ENCODE peak calls at places on chromosomes 1 and 21, in seven cellular contexts. J is GM23338, E is SK-N-SH, H is HepG2, Q is K562, M is Panc1, O is HCT116. K is an unnamed sample.

GRCh38 chr1:14345925-14346550 is 252.4 kb upstream of the KAZN start:
- DNase-seq in M (no peak), E (no peak), Q (peak), H (no peak), O (peak), J (no peak), K (no peak)

GRCh38 chr1:208565761-208566440 is 321.7 kb upstream of the PLXNA2 start:
- DNase-seq in O (no peak), E (no peak), H (no peak), Q (no peak), J (no peak), M (no peak), K (no peak)

GRCh38 chr1:87888456-87888855 is 559.8 kb downstream of the LMO4 start:
- DNase-seq in H (no peak), E (no peak), M (no peak), O (no peak), Q (no peak), J (no peak), K (no peak)

GRCh38 chr1:244064621-244065020 is 13.5 kb downstream of the ZBTB18 start:
- DNase-seq in O (no peak), M (no peak), Q (no peak), H (no peak), E (no peak), J (no peak), K (no peak)

GRCh38 chr21:22106720-22107410 is 1108.7 kb downstream of the NCAM2 start:
- DNase-seq in J (no peak), E (no peak), M (no peak), O (no peak), H (no peak), Q (no peak), K (no peak)

GRCh38 chr1:44553771-44554170 is 120.5 kb downstream of the TMEM53 start:
- DNase-seq in E (no peak), J (no peak), M (no peak), Q (no peak), O (peak), H (no peak), K (no peak)

GRCh38 chr1:160637821-160638539 is 8.9 kb downstream of the SLAMF1 start:
- DNase-seq in M (no peak), H (peak), O (no peak), Q (no peak), J (peak), E (no peak), K (no peak)

GRCh38 chr1:197841828-197842573 is 60.4 kb upstream of the C1orf53 start:
- DNase-seq in H (no peak), E (no peak), O (no peak), J (no peak), Q (no peak), M (no peak), K (peak)

GRCh38 chr1:208324005-208324404 is 79.8 kb upstream of the PLXNA2 start:
- DNase-seq in O (no peak), J (peak), H (no peak), E (no peak), Q (no peak), M (no peak), K (no peak)

GRCh38 chr1:53183277-53183990 is 13.2 kb upstream of the CPT2 start:
- DNase-seq in O (no peak), J (no peak), M (no peak), H (peak), Q (peak), E (no peak), K (no peak)

GRCh38 chr1:41621256-41621655 is 136.8 kb upstream of the EDN2 start:
- DNase-seq in O (no peak), E (no peak), J (no peak), H (no peak), M (no peak), Q (no peak), K (no peak)

GRCh38 chr1:19445417-19446342 is 39.7 kb downstream of the CAPZB start:
- DNase-seq in J (peak), E (peak), M (no peak), H (peak), Q (peak), O (no peak), K (no peak)

DNA sequence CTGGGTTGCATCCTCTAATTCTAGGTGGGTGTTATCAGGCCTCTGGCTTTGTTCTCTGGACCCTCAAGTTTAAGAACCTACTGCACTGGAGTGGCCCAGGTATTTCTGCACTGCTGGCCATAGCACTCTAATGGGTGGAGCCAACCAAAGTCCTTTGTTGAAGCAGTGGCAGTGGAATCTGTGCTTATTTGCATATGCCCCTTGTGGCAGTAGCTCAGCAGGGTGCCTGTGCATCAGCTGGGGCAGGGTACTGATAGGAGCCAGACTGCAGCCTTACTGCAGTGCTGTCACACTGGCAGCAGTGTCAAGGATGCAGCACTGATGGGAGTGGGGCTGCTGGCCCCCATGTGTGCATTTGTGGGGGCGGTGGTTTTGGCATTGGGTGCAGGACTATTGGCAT is 660.6 kb downstream of the LRRIQ3 start:
- DNase-seq in M (no peak), O (no peak), E (peak), Q (no peak), H (no peak), J (peak), K (no peak)
- TF ChIP-seq REST in M (no peak), O (no peak), E (no peak), Q (no peak), H (no peak), J (no peak), K (no peak)

GRCh38 chr1:117365350-117366280 is 1.6 kb upstream of the MAN1A2 start:
- DNase-seq in O (no peak), J (no peak), H (no peak), E (no peak), M (no peak), Q (no peak), K (no peak)

GRCh38 chr1:117364240-117364639 is 3.0 kb upstream of the MAN1A2 start:
- DNase-seq in E (no peak), J (no peak), O (no peak), Q (no peak), H (no peak), M (no peak), K (no peak)

GRCh38 chr1:117366281-117366981 is 818 bp upstream of the MAN1A2 start:
- DNase-seq in E (peak), H (peak), Q (peak), O (no peak), J (peak), M (no peak), K (peak)

GRCh38 chr1:117362986-117363385 is 4.3 kb upstream of the MAN1A2 start:
- DNase-seq in Q (no peak), E (no peak), M (no peak), J (no peak), O (no peak), H (no peak), K (no peak)

DNA sequence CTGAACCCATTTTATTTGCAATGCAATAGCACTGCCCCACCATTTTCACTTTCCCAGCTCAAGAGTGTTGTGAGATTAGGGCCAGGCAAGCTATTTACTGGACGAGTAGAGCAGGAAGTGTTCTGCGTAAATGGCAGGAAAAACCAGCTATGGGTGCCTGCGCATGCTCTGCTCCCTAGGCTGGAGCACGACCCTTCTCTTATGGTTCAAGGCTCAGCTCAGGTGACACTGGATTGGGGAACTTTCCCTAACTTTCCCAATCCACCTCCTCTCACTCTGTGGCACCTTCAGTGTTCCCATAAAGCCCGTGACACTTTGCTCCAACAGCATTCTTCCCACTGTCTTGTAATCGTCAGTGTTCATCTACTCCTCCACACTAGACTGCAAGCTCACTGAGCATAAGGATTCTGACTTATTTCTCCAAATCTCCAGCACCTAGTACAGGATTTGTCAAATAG is 3.6 kb upstream of the MAN1A2 start:
- DNase-seq in J (no peak), E (no peak), H (no peak), M (no peak), Q (no peak), O (no peak), K (no peak)
- TF ChIP-seq POLR2AphosphoS5 in J (no peak), E (no peak), H (no peak), M (no peak), Q (no peak), O (no peak), K (no peak)

GRCh38 chr1:32733573-32734321 is 31.2 kb upstream of the SYNC start:
- DNase-seq in Q (peak), M (no peak), O (no peak), E (no peak), J (peak), H (peak), K (no peak)
- TF ChIP-seq REST in Q (no peak), M (no peak), O (no peak), E (no peak), J (no peak), H (no peak), K (no peak)

GRCh38 chr21:25567472-25567871 is 39.8 kb downstream of the MRPL39 start:
- DNase-seq in M (no peak), O (no peak), E (no peak), H (no peak), Q (no peak), J (no peak), K (no peak)
- TF ChIP-seq POLR2AphosphoS5 in M (no peak), O (no peak), E (no peak), H (no peak), Q (no peak), J (no peak), K (no peak)

DNA sequence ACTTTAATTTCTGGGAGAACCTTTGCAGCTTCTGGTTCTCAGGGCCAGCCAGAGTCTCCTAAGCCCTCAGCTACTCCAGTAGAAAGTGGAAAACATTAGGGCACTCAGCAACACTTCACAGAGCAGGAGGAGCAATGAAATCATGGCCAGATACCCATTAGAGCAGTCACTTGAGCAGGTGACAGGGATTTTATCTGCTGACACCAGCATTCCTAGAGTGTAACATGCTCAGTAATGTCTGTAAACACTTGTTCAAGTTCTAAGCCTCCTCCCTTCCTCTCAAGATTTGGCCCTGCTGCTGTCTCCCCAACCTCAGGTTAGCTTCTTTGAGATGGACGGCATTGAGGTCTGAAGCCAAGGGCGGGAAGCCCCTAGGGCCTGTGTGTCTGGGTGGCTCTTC is 218.0 kb downstream of the GRIK3 start:
- DNase-seq in H (no peak), J (no peak), E (no peak), M (no peak), O (no peak), Q (no peak), K (no peak)
- TF ChIP-seq REST in H (no peak), J (no peak), E (no peak), M (no peak), O (no peak), Q (no peak), K (no peak)

DNA sequence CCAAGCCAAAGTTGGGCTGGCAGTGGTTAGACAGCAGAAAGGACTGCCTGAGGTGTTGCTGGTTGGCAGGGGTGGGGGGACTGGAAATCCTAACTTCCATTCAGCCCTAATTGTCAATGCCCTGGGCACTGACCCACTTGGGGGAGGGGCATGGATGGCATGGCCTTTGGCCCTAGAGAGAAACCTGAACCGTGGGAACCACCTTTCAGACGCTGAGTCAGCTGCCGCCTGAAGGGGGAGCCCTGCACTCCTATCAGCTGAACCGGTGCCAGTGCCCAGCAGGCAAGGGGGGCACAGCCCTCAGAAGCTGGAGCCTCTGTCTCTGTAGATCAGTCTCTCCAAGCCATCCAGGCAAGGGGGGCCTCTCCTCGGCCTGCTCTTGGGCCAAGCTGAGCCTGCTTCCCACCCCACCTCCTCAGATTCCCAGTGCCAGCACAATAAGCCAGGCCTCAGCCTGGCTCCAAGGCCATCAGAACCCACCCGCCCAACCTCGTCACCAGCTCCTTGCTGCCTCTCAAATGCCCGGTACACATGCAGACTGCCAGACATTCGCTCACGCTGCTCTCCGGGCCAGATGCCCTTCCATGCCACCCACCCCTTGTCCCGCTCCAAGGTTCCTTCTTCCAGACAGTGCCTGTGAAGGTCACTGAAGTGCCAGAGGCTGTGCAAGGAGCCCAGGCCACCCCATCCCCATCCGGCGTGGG is 11.6 kb downstream of the TINAGL1 start:
- DNase-seq in O (no peak), Q (peak), H (peak), M (no peak), E (peak), J (peak), K (peak)
- TF ChIP-seq POLR2AphosphoS5 in O (peak), Q (no peak), H (no peak), M (no peak), E (no peak), J (no peak), K (no peak)

GRCh38 chr1:66135165-66135564 is 342.5 kb downstream of the PDE4B start:
- DNase-seq in E (no peak), Q (no peak), O (no peak), H (no peak), M (no peak), J (no peak), K (no peak)

GRCh38 chr1:66138613-66139012 is 345.9 kb downstream of the PDE4B start:
- DNase-seq in H (no peak), O (no peak), E (no peak), Q (no peak), M (no peak), J (no peak), K (no peak)

GRCh38 chr1:66140072-66140471 is 347.4 kb downstream of the PDE4B start:
- DNase-seq in J (no peak), Q (no peak), M (no peak), E (no peak), H (no peak), O (no peak), K (no peak)

GRCh38 chr1:66134004-66134403 is 341.3 kb downstream of the PDE4B start:
- DNase-seq in O (no peak), M (no peak), E (no peak), H (no peak), Q (no peak), J (no peak), K (no peak)

GRCh38 chr1:66137235-66137634 is 344.5 kb downstream of the PDE4B start:
- DNase-seq in O (no peak), H (no peak), J (no peak), Q (no peak), E (no peak), M (no peak), K (no peak)
- TF ChIP-seq REST in O (no peak), H (no peak), J (no peak), Q (no peak), E (no peak), M (no peak), K (no peak)

DNA sequence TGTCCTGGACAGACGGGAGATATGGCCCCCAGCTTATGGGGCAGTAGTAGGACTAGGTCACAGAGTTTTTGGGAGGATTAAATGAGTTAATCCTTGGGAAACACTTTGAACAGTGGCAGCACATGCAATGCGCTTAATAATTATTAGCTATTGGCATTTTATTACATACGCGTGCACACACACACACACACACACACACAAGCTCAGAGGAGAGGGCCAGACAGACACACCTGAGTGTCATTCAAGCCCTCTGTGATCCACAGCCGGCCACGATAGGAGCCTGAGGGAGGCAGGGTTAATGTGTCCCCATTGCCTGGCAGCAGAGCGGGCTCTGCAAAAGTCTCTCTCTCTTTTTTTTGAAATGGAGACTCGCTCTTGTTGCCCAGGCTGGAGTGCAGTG is 37.9 kb downstream of the EPHA2 start:
- DNase-seq in O (no peak), J (no peak), H (no peak), M (no peak), E (peak), Q (no peak), K (no peak)
- TF ChIP-seq POLR2AphosphoS5 in O (no peak), J (no peak), H (no peak), M (no peak), E (no peak), Q (no peak), K (no peak)

DNA sequence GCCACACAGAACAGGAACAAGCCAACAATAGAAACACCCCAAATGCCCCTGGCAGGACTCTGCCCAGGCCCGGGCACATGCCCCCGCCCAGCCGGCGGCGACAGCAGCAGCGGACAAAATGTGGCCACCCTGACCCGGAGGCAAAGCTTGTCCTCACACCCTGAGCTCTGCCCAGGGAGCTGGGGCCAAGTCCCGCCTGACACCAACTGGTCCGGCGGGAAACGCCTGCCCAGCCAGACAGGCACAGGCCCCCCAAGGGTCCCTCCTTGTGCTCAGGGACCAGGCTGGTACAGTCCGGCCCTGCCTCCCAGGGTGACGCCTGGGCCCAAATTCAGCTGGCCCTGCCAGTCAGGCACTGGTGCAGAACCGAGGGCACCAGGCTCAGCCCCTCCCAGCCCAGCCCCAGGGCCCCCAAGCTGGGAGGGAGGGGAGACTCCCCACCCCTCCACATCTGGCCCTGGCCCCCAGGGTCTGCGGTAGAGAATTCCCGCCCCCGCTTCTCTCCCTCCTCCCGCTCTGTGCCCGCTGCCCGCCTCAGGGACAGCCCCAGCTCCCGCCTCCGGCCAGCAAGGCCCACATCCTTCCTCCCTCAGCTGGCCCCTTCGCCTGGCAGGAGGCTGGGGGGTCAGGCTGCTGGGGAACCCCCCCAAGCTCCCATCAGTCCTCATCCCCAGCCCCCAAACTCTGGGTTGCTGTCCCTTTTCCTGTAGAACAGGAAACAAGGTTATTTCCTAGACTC is 2.0 kb downstream of the AHDC1 start:
- DNase-seq in M (no peak), Q (no peak), H (no peak), J (no peak), E (peak), O (no peak), K (no peak)
- TF ChIP-seq REST in M (no peak), Q (no peak), H (no peak), J (no peak), E (no peak), O (no peak), K (no peak)

GRCh38 chr1:1021010-1021845 is 1.3 kb downstream of the AGRN start:
- DNase-seq in H (no peak), Q (peak), M (no peak), J (peak), E (peak), O (no peak), K (no peak)
- TF ChIP-seq POLR2AphosphoS5 in H (no peak), Q (no peak), M (no peak), J (no peak), E (no peak), O (peak), K (no peak)